ENCODE peak calls at places on chromosomes 1 and 21, in seven cellular contexts. X is progenitor cell of endocrine pancreas, M is mesothelial cell of epicardium, W is nephron progenitor cell, D is upper lobe of left lung, C is upper lobe of right lung, L is cardiac muscle cell. Y is an unnamed sample.

GRCh38 chr1:221083902-221084301 is 204.7 kb downstream of the HLX start:
- DNase-seq in L (no peak), X (no peak), M (no peak), D (no peak), W (no peak), C (no peak), Y (no peak)

GRCh38 chr1:227948493-227949260 is 945 bp upstream of the WNT9A start:
- DNase-seq in W (no peak), D (peak; percentile 17), L (no peak), C (peak; percentile 58), X (peak; percentile 7), M (no peak), Y (peak; percentile 10)

GRCh38 chr1:163295949-163296348 is 25.8 kb upstream of the NUF2 start:
- DNase-seq in X (no peak), L (no peak), C (no peak), M (no peak), D (no peak), W (no peak), Y (no peak)

GRCh38 chr1:6185151-6185550 is 5.0 kb upstream of the CHD5 start:
- DNase-seq in M (no peak), L (no peak), D (no peak), X (no peak), C (no peak), W (no peak), Y (no peak)

GRCh38 chr1:30371888-30372791 is 351.2 kb downstream of the MATN1 start:
- DNase-seq in M (no peak), D (no peak), X (no peak), L (no peak), W (no peak), C (no peak), Y (no peak)

GRCh38 chr1:92441316-92442311 is 45.1 kb downstream of the GFI1 start:
- DNase-seq in C (no peak), M (no peak), D (no peak), L (no peak), W (no peak), X (peak; percentile 66), Y (no peak)

GRCh38 chr1:115748396-115749130 is 20.0 kb downstream of the CASQ2 start:
- DNase-seq in X (no peak), L (no peak), D (no peak), C (no peak), W (no peak), M (no peak), Y (no peak)

GRCh38 chr1:22868331-22868730 is 104.3 kb downstream of the LACTBL1 start:
- DNase-seq in W (no peak), X (no peak), L (no peak), M (no peak), D (no peak), C (no peak), Y (no peak)

GRCh38 chr1:8337776-8338525 is 20.0 kb downstream of the SLC45A1 start:
- DNase-seq in W (no peak), L (no peak), C (no peak), D (no peak), M (no peak), X (no peak), Y (no peak)

GRCh38 chr1:21541835-21542234 is 32.6 kb downstream of the ALPL start:
- DNase-seq in X (no peak), C (no peak), W (no peak), L (no peak), M (no peak), D (no peak), Y (no peak)

GRCh38 chr1:94501925-94502324 is 39.6 kb downstream of the F3 start:
- DNase-seq in X (no peak), D (no peak), M (no peak), L (no peak), W (no peak), C (no peak), Y (no peak)

GRCh38 chr1:221327954-221328353 is 413.9 kb downstream of the DUSP10 start:
- DNase-seq in W (no peak), L (peak; percentile 19), C (no peak), M (no peak), D (no peak), X (no peak), Y (no peak)

GRCh38 chr1:206931709-206932108 is 10.0 kb upstream of the FCMR start:
- DNase-seq in W (no peak), L (no peak), M (no peak), X (no peak), D (no peak), C (no peak), Y (no peak)
- TF ChIP-seq CTCF in W (no peak), L (peak; percentile 11), M (no peak), X (no peak), D (no peak), C (no peak), Y (no peak)

DNA sequence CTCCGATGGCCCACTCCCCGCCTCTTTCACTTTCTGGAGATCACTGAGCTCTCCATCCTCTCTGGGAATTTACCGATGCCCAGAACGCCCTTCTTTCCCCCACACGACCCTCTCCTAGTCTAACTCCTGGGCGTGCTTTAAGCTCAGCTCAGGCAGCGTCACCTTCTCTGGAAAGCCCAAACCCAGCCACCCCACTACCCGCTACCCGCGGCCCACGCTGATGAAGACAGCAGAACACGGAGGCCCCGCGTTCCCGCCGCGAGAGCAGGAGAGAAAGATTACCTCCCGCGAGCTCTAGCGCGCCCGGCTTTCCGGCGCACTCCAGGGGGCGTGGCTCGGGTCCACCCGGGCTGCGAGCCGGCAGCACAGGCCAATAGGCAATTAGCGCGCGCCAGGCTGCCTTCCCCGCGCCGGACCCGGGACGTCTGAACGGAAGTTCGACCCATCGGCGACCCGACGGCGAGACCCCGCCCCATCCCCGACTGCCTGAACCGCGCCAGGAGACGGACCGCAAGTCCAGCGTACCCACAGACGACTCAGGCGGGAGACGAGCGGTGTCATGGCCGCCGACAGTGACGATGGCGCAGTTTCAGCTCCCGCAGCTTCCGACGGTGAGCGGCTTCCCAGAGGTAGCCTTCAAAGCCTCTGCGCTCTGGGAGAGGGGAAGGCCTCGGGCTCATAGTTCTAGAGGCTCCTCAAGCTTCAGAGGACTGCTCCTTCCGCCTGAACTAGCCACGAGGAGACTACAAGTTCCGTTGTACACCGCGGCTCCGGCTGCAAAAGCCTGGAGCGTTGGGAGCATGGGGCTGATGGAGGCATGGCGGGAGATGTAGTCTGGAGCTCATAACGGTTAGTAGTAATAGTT is at the start of the genes MUTYH and TOE1:
- DNase-seq in W (peak; percentile 97), L (peak; percentile 96), D (peak; percentile 95), C (peak; percentile 97), X (peak; percentile 83), M (peak; percentile 77), Y (peak; percentile 85)
- TF ChIP-seq CTCF in W (no peak), L (no peak), D (no peak), C (no peak), X (no peak), M (no peak), Y (no peak)

GRCh38 chr21:32548978-32549377 is 36.3 kb downstream of the TCP10L start:
- DNase-seq in D (no peak), C (no peak), X (no peak), W (no peak), L (no peak), M (no peak), Y (no peak)

GRCh38 chr21:32545948-32546441 is 39.3 kb downstream of the TCP10L start:
- DNase-seq in X (no peak), D (no peak), L (no peak), C (no peak), M (no peak), W (no peak), Y (no peak)

GRCh38 chr21:32547018-32547417 is 38.3 kb downstream of the TCP10L start:
- DNase-seq in M (no peak), X (no peak), W (no peak), L (no peak), D (no peak), C (no peak), Y (no peak)

GRCh38 chr21:32549454-32549853 is 35.9 kb downstream of the TCP10L start:
- DNase-seq in L (no peak), X (no peak), W (no peak), C (no peak), D (no peak), M (no peak), Y (no peak)

GRCh38 chr21:32549861-32550260 is 35.5 kb downstream of the TCP10L start:
- DNase-seq in C (no peak), D (no peak), M (no peak), L (no peak), X (no peak), W (no peak), Y (no peak)
- TF ChIP-seq CTCF in C (no peak), D (no peak), M (no peak), L (no peak), X (no peak), W (no peak), Y (no peak)

GRCh38 chr1:104794035-104794434 is 1044.3 kb downstream of the AMY1C start:
- DNase-seq in C (no peak), D (no peak), X (no peak), W (no peak), M (no peak), L (no peak), Y (no peak)
- TF ChIP-seq CTCF in C (no peak), D (no peak), X (no peak), W (no peak), M (no peak), L (no peak), Y (no peak)

DNA sequence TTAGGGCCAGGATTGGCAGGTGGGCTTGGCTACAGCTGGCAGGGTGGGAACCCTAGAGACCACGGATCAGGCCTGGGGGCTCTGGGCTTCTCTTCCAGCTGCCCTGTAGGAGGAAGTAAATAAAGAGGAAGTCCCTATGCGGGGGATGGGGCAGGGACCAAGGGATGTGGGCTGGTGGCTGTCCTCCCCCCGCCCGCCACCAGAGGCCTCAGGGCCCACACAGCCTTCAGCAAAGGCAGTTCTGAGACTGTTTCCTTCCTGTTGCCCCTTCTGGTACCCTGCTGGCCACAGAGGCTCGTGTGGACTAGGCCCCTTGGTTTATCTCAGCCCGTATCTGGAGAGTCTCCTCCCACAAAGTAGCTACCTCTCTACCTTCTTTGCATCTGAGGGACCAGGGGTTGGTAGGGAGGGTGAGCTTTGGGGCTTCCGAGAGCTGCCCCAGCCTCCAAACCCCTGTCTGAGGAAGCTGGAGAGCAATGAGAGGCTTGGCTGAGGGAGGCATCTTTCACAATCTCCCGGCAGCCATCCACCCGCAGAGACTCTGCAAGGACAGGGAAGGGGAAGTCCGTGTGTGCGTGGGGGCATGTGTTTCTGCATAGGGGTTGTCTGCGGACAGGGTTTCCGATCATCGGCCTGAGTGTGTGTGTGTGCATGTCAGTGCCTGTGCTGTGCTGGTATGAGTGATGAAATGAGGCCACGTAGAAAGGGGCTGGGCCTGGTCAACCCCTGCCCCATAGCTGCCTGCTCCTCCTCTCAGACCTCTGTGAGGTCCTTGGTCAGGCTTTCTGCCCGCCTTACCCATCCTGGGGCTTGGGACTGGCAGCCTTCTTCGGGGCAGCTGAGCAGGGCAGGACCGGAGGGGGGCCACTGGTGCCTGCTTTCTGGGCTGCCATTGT is 12.5 kb downstream of the RPS6KA1 start:
- DNase-seq in D (peak; percentile 93), X (no peak), W (peak; percentile 61), M (no peak), L (peak; percentile 57), C (peak; percentile 92), Y (peak; percentile 72)
- TF ChIP-seq CTCF in D (no peak), X (peak; percentile 43), W (peak; percentile 50), M (peak; percentile 25), L (peak; percentile 46), C (peak; percentile 41), Y (no peak)

GRCh38 chr1:48450505-48450904 is 21.5 kb downstream of the SPATA6 start:
- DNase-seq in C (no peak), L (no peak), X (no peak), D (no peak), M (no peak), W (no peak), Y (no peak)
- TF ChIP-seq CTCF in C (peak; percentile 25), L (peak; percentile 26), X (no peak), D (no peak), M (no peak), W (no peak), Y (no peak)

Y was measured in activated B cell treated with CpG ODN at 0.5 μM for 24 hours.